ENCODE peak calls at places on chromosomes 4 and X, in ten cellular contexts. G, S, B, O, T, D, F, C, Z and P are unnamed samples.
A peak's percentile ranks its signal among the peaks of the same experiment; 100 is the strongest.

GRCh38 chrX:45485682-45486081 is 285.0 kb upstream of the DIPK2B start:
- ATAC-seq in G (no peak), S (no peak), B (no peak), O (no peak), T (no peak), D (no peak), F (no peak), C (no peak), Z (no peak), P (no peak)

GRCh38 chrX:10457092-10457491 is 163.3 kb downstream of the MID1 start:
- ATAC-seq in G (no peak), S (no peak), B (no peak), O (no peak), T (no peak), D (no peak), F (no peak), C (peak; percentile 21), Z (no peak), P (no peak)

GRCh38 chrX:153938226-153938786 is 3.5 kb upstream of the NAA10 start:
- ATAC-seq in G (no peak), S (no peak), B (no peak), O (no peak), T (no peak), D (no peak), F (no peak), C (no peak), Z (no peak), P (no peak)

GRCh38 chrX:110425222-110425621 is 66.6 kb downstream of the RTL9 start:
- ATAC-seq in G (no peak), S (no peak), B (no peak), O (no peak), T (no peak), D (no peak), F (no peak), C (no peak), Z (no peak), P (no peak)

GRCh38 chrX:2935364-2935748 is 6.2 kb upstream of the ARSD start:
- ATAC-seq in G (no peak), S (no peak), B (no peak), O (peak; percentile 35), T (no peak), D (no peak), F (no peak), C (no peak), Z (no peak), P (no peak)

GRCh38 chrX:13645464-13646153 is 7.3 kb upstream of the TCEANC start:
- ATAC-seq in G (no peak), S (peak; percentile 61), B (no peak), O (no peak), T (no peak), D (peak; percentile 30), F (no peak), C (no peak), Z (no peak), P (no peak)

GRCh38 chrX:45506149-45506768 is 305.6 kb upstream of the DIPK2B start:
- ATAC-seq in G (no peak), S (peak; percentile 46), B (no peak), O (no peak), T (no peak), D (peak; percentile 35), F (peak; percentile 22), C (no peak), Z (no peak), P (no peak)

GRCh38 chr4:83019794-83020497 is 9.3 kb upstream of the LIN54 start:
- ATAC-seq in G (no peak), S (no peak), B (no peak), O (no peak), T (no peak), D (no peak), F (no peak), C (no peak), Z (peak; percentile 85), P (no peak)

GRCh38 chrX:68877606-68878005 is 48.8 kb downstream of the EFNB1 start:
- ATAC-seq in G (no peak), S (no peak), B (no peak), O (no peak), T (no peak), D (no peak), F (no peak), C (no peak), Z (no peak), P (no peak)

GRCh38 chrX:106791495-106791894 is 11.0 kb upstream of the TBC1D8B start:
- ATAC-seq in G (no peak), S (no peak), B (no peak), O (no peak), T (no peak), D (no peak), F (no peak), C (no peak), Z (no peak), P (no peak)
- TF ChIP-seq CTCF in G (no peak), S (peak; percentile 58), B (no peak), O (peak; percentile 34), T (no peak), D (peak; percentile 33), F (no peak), C (peak; percentile 42), Z (peak; percentile 21), P (no peak)

DNA sequence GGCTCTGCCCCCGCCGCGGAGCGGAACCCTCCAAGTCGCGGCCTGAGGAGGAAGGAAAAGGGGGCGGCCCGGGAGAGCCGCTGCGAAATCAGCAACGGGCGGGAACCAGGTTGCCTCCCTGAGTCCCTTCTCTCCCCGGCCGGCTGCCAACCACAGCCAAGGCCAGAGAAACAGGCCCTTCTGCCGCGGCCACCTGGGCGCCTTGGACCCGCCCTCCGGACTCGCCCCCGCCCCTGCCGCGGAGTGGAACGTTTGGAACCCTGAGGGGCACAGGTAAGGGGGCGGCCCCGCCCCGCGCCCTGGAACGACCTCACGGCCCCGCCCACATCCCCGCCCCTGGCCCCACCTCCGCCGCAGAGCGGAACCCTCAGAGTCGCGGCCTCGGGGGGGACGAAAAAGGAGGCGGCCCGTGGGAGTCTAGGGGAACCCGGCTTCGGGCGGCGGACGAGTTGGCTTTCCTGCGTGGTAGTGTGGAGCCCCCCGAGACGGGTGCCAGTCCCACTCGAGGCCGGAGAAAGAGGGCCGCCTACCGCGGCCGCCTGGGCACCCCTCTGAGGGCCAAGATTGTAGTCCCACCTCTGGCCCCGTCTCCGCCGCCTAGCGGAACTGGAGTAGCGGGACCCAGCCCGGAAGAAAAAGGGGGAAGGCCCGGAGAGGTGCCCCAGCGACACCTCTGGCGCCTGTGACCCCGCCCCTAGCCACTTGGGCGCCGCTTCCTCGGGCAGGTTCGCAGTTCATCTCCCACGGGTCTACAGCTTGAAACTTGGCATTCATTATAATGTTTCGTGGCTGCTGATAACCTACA is 669 bp upstream of the PHKA2 start:
- ATAC-seq in G (peak; percentile 97), S (peak; percentile 93), B (peak; percentile 94), O (peak; percentile 87), T (peak; percentile 83), D (peak; percentile 84), F (peak; percentile 90), C (peak; percentile 91), Z (peak; percentile 92), P (peak; percentile 92)
- TF ChIP-seq POLR2A in G (peak; percentile 71), S (peak; percentile 35), B (peak; percentile 47), O (peak; percentile 28), T (peak; percentile 50), D (peak; percentile 50), F (no peak), C (peak; percentile 44), Z (peak; percentile 56), P (peak; percentile 11)

DNA sequence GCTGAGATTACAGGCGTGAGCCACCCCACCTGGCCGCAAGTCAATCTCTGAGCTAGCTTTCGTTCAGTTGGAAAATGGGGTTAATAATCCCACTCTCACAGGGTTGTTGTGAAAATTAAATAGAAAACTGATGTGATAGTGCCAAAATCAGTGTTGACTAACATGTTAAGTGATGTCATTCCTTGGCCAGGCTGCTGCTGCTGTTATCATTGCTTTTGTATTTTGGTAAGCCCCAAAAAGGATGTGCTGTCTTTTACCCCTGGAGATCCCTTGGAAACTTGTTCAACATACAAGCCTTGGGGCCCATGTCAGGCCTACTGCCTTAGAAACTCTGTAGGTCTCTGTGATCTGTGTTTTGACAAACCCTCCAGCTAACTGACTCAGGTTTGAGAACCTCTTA is 106.3 kb downstream of the AFF1 start:
- ATAC-seq in G (peak; percentile 77), S (no peak), B (no peak), O (peak; percentile 65), T (no peak), D (no peak), F (no peak), C (no peak), Z (no peak), P (peak; percentile 41)
- H3K27ac ChIP-seq in G (peak overlapping the region; percentile 9), S (no peak overlapping the region), B (no peak overlapping the region), O (peak overlapping the region; percentile 38), T (no peak overlapping the region), D (no peak overlapping the region), F (peak overlapping the region; percentile 71), C (no peak overlapping the region), Z (no peak overlapping the region), P (peak overlapping the region; percentile 88)

GRCh38 chr4:125313497-125313896 is 1.3 kb upstream of the FAT4 start:
- ATAC-seq in G (peak; percentile 55), S (no peak), B (peak; percentile 41), O (peak; percentile 39), T (peak; percentile 1), D (peak; percentile 19), F (no peak), C (peak; percentile 3), Z (peak; percentile 85), P (no peak)
- TF ChIP-seq CTCF in G (peak; percentile 63), S (peak; percentile 77), B (peak; percentile 91), O (peak; percentile 76), T (peak; percentile 87), D (peak; percentile 88), F (peak; percentile 80), C (peak; percentile 98), Z (peak; percentile 73), P (peak; percentile 89)

GRCh38 chr4:129093173-129093974 is at the start of gene SCLT1:
- ATAC-seq in G (peak; percentile 98), S (peak; percentile 95), B (peak; percentile 98), O (peak; percentile 96), T (peak; percentile 97), D (peak; percentile 94), F (peak; percentile 99), C (peak; percentile 96), Z (peak; percentile 91), P (peak; percentile 99)
- TF ChIP-seq POLR2A in G (peak; percentile 90), S (peak; percentile 53), B (peak; percentile 79), O (peak; percentile 82), T (peak; percentile 63), D (peak; percentile 33), F (no peak), C (peak; percentile 93), Z (peak; percentile 98), P (peak; percentile 80)

GRCh38 chr4:143289370-143289769 is 47.3 kb upstream of the GAB1 start:
- ATAC-seq in G (no peak), S (no peak), B (no peak), O (no peak), T (no peak), D (no peak), F (no peak), C (no peak), Z (no peak), P (no peak)
- H3K27ac ChIP-seq in G (no peak overlapping the region), S (no peak overlapping the region), B (no peak overlapping the region), O (no peak overlapping the region), T (no peak overlapping the region), D (no peak overlapping the region), F (no peak overlapping the region), C (no peak overlapping the region), Z (no peak overlapping the region), P (no peak overlapping the region)